ENCODE peak calls at places on chromosomes 5 and 9, in seven cellular contexts. T is K562, B is fibroblast of lung, W is bronchial epithelial cell, S is mammary epithelial cell, N is GM06990, H is kidney. D is an unnamed sample. For H3K36me3, the result is how much of the 10 kb centered on the place peaks cover.

GRCh38 chr9:134870311-134870694 is 10.3 kb upstream of the FCN2 start:
- DNase-seq in T (no peak), B (no peak), W (no peak), S (no peak), N (no peak), H (no peak), D (no peak)

GRCh38 chr9:36119476-36119875 is 17.1 kb upstream of the GLIPR2 start:
- DNase-seq in T (no peak), B (no peak), W (no peak), S (no peak), N (no peak), H (no peak), D (no peak)

GRCh38 chr9:10255758-10256157 is 357.0 kb downstream of the PTPRD start:
- DNase-seq in T (no peak), B (no peak), W (no peak), S (no peak), N (no peak), H (no peak), D (no peak)

GRCh38 chr5:43396762-43397304 is 15.4 kb downstream of the CCL28 start:
- DNase-seq in T (no peak), B (peak), W (peak), S (peak), N (peak), H (peak), D (peak)

GRCh38 chr5:89230178-89230577 is 347.2 kb upstream of the MEF2C start:
- DNase-seq in T (no peak), B (no peak), W (no peak), S (no peak), N (peak), H (peak), D (no peak)

GRCh38 chr5:50751064-50751657 is 84.7 kb downstream of the PARP8 start:
- DNase-seq in T (peak), B (peak), W (peak), S (peak), N (peak), H (no peak), D (peak)

GRCh38 chr5:52809884-52810283 is 22.2 kb downstream of the ITGA1 start:
- DNase-seq in T (no peak), B (peak), W (peak), S (peak), N (no peak), H (no peak), D (no peak)

GRCh38 chr9:93893899-93894690 is 61.1 kb downstream of the BARX1 start:
- DNase-seq in T (no peak), B (no peak), W (no peak), S (no peak), N (no peak), H (no peak), D (no peak)

GRCh38 chr5:151020304-151021031 is at the start of gene GPX3:
- DNase-seq in T (no peak), B (peak), W (peak), S (no peak), N (peak), H (peak), D (peak)

GRCh38 chr9:444528-444927 is 229.9 kb downstream of the DOCK8 start:
- DNase-seq in T (no peak), B (peak), W (peak), S (peak), N (no peak), H (no peak), D (no peak)

GRCh38 chr5:134458234-134458633 is 46.6 kb upstream of the CDKN2AIPNL start:
- DNase-seq in T (no peak), B (peak), W (peak), S (peak), N (no peak), H (peak), D (no peak)

GRCh38 chr9:134229466-134230091 is 65.2 kb upstream of the RNU6ATAC start:
- DNase-seq in T (no peak), B (no peak), W (no peak), S (no peak), N (no peak), H (peak), D (no peak)

GRCh38 chr9:94734054-94734754 is 7.7 kb downstream of the AOPEP start:
- DNase-seq in T (no peak), B (no peak), W (no peak), S (no peak), N (no peak), H (no peak), D (no peak)

GRCh38 chr5:56012281-56012963 is 17.7 kb upstream of the IL6ST start:
- DNase-seq in T (no peak), B (peak), W (peak), S (peak), N (no peak), H (no peak), D (no peak)

GRCh38 chr9:128696923-128697707 is 5.2 kb upstream of the PKN3 start:
- DNase-seq in T (no peak), B (no peak), W (no peak), S (no peak), N (no peak), H (peak), D (no peak)

GRCh38 chr9:136430591-136431234 is 8.9 kb downstream of the INPP5E start:
- DNase-seq in T (no peak), B (no peak), W (no peak), S (no peak), N (no peak), H (peak), D (no peak)

GRCh38 chr9:137186385-137186784 is 2.0 kb downstream of the ANAPC2 start:
- DNase-seq in T (peak), B (no peak), W (no peak), S (no peak), N (no peak), H (no peak), D (no peak)

GRCh38 chr5:79935992-79936643 is 54.9 kb downstream of the MTX3 start:
- DNase-seq in T (no peak), B (no peak), W (peak), S (no peak), N (no peak), H (no peak), D (no peak)

GRCh38 chr5:1172670-1173404 is 28.6 kb upstream of the SLC6A19 start:
- DNase-seq in T (no peak), B (no peak), W (no peak), S (no peak), N (no peak), H (no peak), D (peak)

GRCh38 chr5:3377176-3377575 is 218.5 kb upstream of the IRX1 start:
- DNase-seq in T (no peak), B (no peak), W (no peak), S (no peak), N (no peak), H (no peak), D (no peak)

GRCh38 chr9:81771606-81772005 is 82.3 kb upstream of the TLE1 start:
- DNase-seq in T (no peak), B (peak), W (no peak), S (no peak), N (no peak), H (no peak), D (no peak)

GRCh38 chr9:2559212-2560152 is 62.1 kb upstream of the VLDLR start:
- DNase-seq in T (no peak), B (peak), W (peak), S (peak), N (no peak), H (peak), D (no peak)

GRCh38 chr9:16153221-16153620 is 600.4 kb downstream of the CCDC171 start:
- DNase-seq in T (no peak), B (no peak), W (no peak), S (no peak), N (no peak), H (no peak), D (no peak)

DNA sequence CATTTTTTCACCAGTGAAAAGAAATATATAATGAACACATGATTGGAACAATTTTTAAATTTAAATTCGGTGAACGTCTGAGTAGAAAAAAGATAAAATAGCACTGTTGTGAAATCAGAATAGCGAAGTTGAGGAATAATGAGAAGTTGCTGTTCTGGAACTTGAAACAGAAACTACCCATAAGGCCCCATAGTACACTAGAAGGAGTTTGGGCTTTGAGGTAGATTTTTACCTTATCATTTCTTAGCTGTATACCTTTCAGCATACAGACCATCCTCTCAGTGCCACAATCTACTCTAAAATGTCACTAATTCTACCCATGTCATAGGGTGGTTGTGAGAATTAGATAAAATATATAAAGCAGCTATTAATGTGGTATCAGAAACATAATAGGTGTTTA is 35.1 kb downstream of the TDRD7 start:
- DNase-seq in T (no peak), B (no peak), W (no peak), S (no peak), N (no peak), H (no peak), D (no peak)
- H3K36me3 ChIP-seq in T (under half), B (under half), W (under half), S (under half), N (under half), H (under half), D (under half)

DNA sequence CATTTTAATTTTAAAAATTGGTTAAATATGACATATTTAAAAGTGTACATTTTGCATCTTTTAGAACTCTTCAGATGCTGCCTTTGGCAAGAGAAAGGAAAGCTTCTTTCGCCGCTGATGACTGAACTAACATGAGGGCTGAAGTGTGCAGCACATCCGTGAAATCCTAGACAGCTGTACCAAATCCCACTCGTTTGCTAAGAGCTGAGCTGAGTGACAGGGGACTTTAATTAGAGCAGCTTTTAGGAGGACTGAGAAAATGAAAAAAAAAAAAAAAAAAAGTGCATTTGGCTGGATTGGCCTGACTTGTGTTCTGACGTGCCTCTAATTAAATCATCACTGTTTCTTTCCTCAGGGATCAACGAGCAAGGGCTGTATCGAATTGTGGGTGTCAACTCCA is 271.3 kb downstream of the ARHGAP26 start:
- DNase-seq in T (no peak), B (no peak), W (no peak), S (no peak), N (no peak), H (no peak), D (no peak)
- H3K4me3 ChIP-seq in T (no peak), B (no peak), W (no peak), S (no peak), N (no peak), H (no peak), D (no peak)

DNA sequence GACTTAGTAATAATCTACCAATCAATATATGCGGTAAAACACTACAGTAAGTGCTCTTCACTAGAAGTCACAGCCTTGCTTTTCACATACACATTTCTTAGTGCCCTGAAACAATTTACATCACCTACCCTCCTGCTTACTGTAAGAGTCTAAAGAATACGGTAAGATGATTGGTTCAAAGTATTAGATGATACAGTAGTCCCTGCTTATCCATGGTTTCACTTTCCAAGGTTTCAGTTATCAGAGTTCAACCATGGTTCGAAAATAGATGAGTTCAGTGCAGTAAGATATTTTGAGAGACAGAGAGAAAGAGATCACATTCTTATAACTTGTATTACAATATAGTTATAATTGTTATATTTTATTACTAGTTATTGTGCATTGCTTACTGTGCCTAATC is 83.0 kb downstream of the CPLANE1 start:
- DNase-seq in T (no peak), B (no peak), W (no peak), S (no peak), N (no peak), H (no peak), D (no peak)
- H3K36me3 ChIP-seq in T (under half), B (under half), W (under half), S (under half), N (under half), H (under half), D (under half)

GRCh38 chr5:168611163-168611562 is 32.0 kb upstream of the PANK3 start:
- DNase-seq in T (no peak), B (peak), W (no peak), S (no peak), N (no peak), H (no peak), D (no peak)
- H3K4me3 ChIP-seq in T (no peak), B (no peak), W (no peak), S (no peak), N (no peak), H (no peak), D (no peak)

DNA sequence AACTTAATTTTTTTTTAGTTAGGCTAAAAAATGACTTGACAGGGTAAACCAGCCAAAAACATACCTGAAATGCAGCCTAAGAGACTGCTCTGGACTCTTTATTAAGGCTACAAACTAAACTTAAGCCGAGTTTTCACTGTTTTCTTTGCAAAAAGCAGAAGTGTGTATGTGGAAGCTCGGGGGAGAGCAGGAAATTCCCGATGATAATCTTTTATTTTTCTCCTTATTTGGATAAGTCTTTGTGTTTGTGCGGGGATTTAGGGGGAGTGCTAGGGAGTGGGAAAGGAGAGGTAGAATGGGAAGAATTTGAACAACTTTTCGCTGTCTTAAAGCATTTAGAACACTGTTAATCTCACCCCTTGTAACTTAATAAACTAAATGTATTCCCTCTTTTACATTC is 30.7 kb upstream of the GPR21 start:
- DNase-seq in T (no peak), B (peak), W (no peak), S (no peak), N (no peak), H (no peak), D (no peak)
- H3K36me3 ChIP-seq in T (under half), B (under half), W (under half), S (under half), N (under half), H (under half), D (under half)

DNA sequence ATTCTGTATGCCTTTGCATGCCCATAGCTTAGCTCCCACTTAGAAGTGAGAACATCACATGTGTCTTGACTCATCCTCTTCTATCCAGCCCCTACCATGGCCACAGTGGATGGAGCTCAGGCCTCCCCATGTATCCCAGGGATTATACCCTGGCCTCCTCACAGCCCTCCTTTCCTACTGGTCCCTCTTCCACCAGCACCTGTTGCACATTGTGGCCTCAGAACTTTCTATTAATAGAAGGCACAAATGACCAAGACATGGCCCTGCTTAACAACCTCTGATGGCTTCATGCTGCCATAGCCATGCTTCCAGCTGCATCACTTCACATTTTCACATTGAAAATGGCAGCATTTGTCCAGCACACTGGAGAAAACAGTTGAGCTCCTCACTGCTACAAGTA is 315.4 kb downstream of the CDK5RAP2 start:
- DNase-seq in T (no peak), B (no peak), W (no peak), S (no peak), N (no peak), H (no peak), D (no peak)
- H3K4me3 ChIP-seq in T (no peak), B (no peak), W (no peak), S (no peak), N (no peak), H (no peak), D (no peak)

GRCh38 chr9:131426545-131426944 is 32.7 kb downstream of the PRRC2B start:
- DNase-seq in T (no peak), B (no peak), W (no peak), S (no peak), N (no peak), H (no peak), D (no peak)

GRCh38 chr9:131432050-131432449 is 38.2 kb downstream of the PRRC2B start:
- DNase-seq in T (no peak), B (no peak), W (peak), S (peak), N (no peak), H (no peak), D (no peak)

GRCh38 chr9:131433302-131433854 is 39.5 kb downstream of the PRRC2B start:
- DNase-seq in T (no peak), B (no peak), W (no peak), S (no peak), N (no peak), H (no peak), D (no peak)

GRCh38 chr9:131432597-131433301 is 38.9 kb downstream of the PRRC2B start:
- DNase-seq in T (no peak), B (peak), W (peak), S (peak), N (no peak), H (no peak), D (no peak)

DNA sequence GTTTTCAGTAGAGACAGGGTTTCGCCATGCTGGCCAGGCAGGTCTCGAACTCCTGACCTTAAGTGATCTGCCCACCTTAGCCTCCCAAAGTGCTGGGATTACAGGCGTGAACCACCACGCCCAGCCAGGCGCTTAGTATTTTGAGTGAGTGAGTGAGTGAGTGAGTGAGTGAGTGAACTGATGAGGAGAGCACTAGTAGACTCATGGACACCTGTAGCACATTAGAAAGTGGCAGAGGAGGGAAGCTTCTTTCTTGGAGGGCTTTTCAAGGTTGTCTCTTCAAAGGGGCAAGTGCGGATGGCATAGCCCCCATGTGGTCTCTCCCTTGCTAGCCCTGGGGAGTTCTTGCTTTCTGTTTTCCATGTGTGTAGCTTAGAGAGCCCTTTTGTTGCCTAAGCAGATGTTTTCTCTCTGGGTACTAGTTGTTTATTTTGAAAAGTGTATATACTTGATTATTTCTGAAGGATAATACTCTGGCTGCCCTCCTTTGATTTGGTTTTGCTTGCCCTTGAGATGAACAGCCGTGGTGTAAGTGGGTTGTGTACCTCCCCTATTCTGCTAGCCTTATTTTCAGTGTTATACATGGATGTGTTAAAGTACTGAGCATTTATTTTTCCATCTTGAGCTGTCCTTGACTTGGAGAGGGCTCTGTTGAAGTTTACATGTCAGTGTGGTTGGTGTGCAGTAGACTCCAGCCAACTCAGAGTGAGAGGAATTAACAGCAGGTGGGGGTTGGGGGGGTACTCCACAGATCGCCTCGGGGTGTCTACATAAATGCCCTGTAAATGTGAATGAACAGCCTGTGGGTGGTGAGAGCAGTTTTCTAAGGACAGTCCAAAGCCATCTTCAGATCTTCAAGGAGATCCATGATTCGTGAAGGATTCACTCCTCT is 35.5 kb downstream of the PRRC2B start:
- DNase-seq in T (no peak), B (no peak), W (no peak), S (no peak), N (no peak), H (no peak), D (no peak)
- H3K36me3 ChIP-seq in T (half or more), B (under half), W (under half), S (under half), N (under half), H (under half), D (under half)

GRCh38 chr5:113824307-113824706 is 310.8 kb downstream of the YTHDC2 start:
- DNase-seq in T (no peak), B (no peak), W (no peak), S (no peak), N (no peak), H (no peak), D (no peak)
- H3K4me3 ChIP-seq in T (no peak), B (no peak), W (no peak), S (no peak), N (no peak), H (no peak), D (no peak)

GRCh38 chr5:73858786-73859185 is 232.8 kb downstream of the ARHGEF28 start:
- DNase-seq in T (no peak), B (no peak), W (peak), S (no peak), N (no peak), H (no peak), D (no peak)

GRCh38 chr5:73856972-73857371 is 231.0 kb downstream of the ARHGEF28 start:
- DNase-seq in T (no peak), B (no peak), W (no peak), S (no peak), N (no peak), H (no peak), D (no peak)

GRCh38 chr5:73859696-73860095 is 233.7 kb downstream of the ARHGEF28 start:
- DNase-seq in T (no peak), B (no peak), W (no peak), S (no peak), N (no peak), H (no peak), D (no peak)

GRCh38 chr5:73858054-73858453 is 232.1 kb downstream of the ARHGEF28 start:
- DNase-seq in T (no peak), B (no peak), W (no peak), S (no peak), N (no peak), H (no peak), D (no peak)

GRCh38 chr5:73857446-73857845 is 231.4 kb downstream of the ARHGEF28 start:
- DNase-seq in T (no peak), B (no peak), W (no peak), S (no peak), N (no peak), H (no peak), D (no peak)
- H3K36me3 ChIP-seq in T (under half), B (under half), W (under half), S (under half), N (under half), H (under half), D (under half)

DNA sequence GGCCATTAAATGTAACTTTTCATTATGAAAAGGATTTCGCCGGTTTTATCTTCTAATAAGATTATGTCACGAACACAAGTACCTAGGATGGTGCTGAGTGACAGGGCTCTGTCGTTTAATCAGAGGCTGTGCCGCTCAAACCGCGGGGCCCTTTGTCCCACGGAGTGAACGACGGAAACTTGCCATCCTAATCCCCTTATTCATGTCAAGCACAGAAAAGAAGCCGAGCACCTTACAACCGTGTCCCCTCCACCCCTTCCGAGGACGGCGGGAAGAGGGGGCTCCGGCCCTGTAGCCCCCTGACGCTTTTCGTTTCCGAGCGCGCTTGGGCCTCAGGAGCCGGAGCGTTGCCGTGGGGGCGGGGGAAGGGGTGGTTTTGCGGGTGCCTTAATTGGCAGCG is 11.2 kb downstream of the LMX1B start:
- DNase-seq in T (no peak), B (no peak), W (no peak), S (no peak), N (no peak), H (no peak), D (no peak)
- H3K4me3 ChIP-seq in T (no peak), B (no peak), W (no peak), S (no peak), N (no peak), H (no peak), D (no peak)